ENCODE peak calls at places on chromosome 20, in four cellular contexts. One of them, this sample, is unnamed.

GRCh38 chr20:20454850-20455627 is 87.1 kb downstream of the INSM1 start:
- DNase-seq in K562: no peak
- DNase-seq in GM12878: no peak
- DNase-seq in HepG2: no peak
- DNase-seq in this sample: no peak

GRCh38 chr20:49385471-49385870 is 97.0 kb downstream of the KCNB1 start:
- DNase-seq in HepG2: peak; percentile 52
- DNase-seq in K562: peak; percentile 35
- DNase-seq in GM12878: no peak
- DNase-seq in this sample: no peak

GRCh38 chr20:59123011-59123676 is 40.5 kb upstream of the ZNF831 start:
- DNase-seq in K562: no peak
- DNase-seq in HepG2: no peak
- DNase-seq in GM12878: no peak
- DNase-seq in this sample: no peak

GRCh38 chr20:1528811-1529210 is 28.7 kb downstream of the SIRPD start:
- DNase-seq in K562: no peak
- DNase-seq in GM12878: no peak
- DNase-seq in HepG2: no peak
- DNase-seq in this sample: no peak

GRCh38 chr20:48761023-48761785 is 66.6 kb downstream of the PREX1 start:
- DNase-seq in K562: no peak
- DNase-seq in GM12878: no peak
- DNase-seq in HepG2: no peak
- DNase-seq in this sample: no peak

GRCh38 chr20:1975251-1975650 is 18.6 kb downstream of the PDYN start:
- DNase-seq in HepG2: no peak
- DNase-seq in GM12878: no peak
- DNase-seq in K562: no peak
- DNase-seq in this sample: no peak

GRCh38 chr20:59291740-59292139 is 8.7 kb upstream of the EDN3 start:
- DNase-seq in GM12878: no peak
- DNase-seq in HepG2: no peak
- DNase-seq in K562: no peak
- DNase-seq in this sample: no peak

GRCh38 chr20:5216663-5217062 is 89.9 kb downstream of the CDS2 start:
- DNase-seq in GM12878: no peak
- DNase-seq in K562: no peak
- DNase-seq in HepG2: no peak
- DNase-seq in this sample: no peak

GRCh38 chr20:59299961-59300340 is 460 bp upstream of the EDN3 start:
- DNase-seq in K562: no peak
- DNase-seq in GM12878: no peak
- DNase-seq in HepG2: no peak
- DNase-seq in this sample: peak; percentile 55

GRCh38 chr20:35663516-35663812 is 1.2 kb downstream of the CPNE1 start:
- DNase-seq in K562: no peak
- DNase-seq in HepG2: no peak
- DNase-seq in GM12878: no peak
- DNase-seq in this sample: no peak

GRCh38 chr20:15682690-15683089 is 890.6 kb downstream of the KIF16B start:
- DNase-seq in HepG2: no peak
- DNase-seq in K562: no peak
- DNase-seq in GM12878: no peak
- DNase-seq in this sample: no peak

GRCh38 chr20:17808357-17808756 is 108.6 kb downstream of the BANF2 start:
- DNase-seq in GM12878: no peak
- DNase-seq in HepG2: peak; percentile 42
- DNase-seq in K562: no peak
- DNase-seq in this sample: no peak

GRCh38 chr20:54566224-54566750 is 90.9 kb downstream of the DOK5 start:
- DNase-seq in HepG2: no peak
- DNase-seq in K562: no peak
- DNase-seq in GM12878: no peak
- DNase-seq in this sample: no peak

DNA sequence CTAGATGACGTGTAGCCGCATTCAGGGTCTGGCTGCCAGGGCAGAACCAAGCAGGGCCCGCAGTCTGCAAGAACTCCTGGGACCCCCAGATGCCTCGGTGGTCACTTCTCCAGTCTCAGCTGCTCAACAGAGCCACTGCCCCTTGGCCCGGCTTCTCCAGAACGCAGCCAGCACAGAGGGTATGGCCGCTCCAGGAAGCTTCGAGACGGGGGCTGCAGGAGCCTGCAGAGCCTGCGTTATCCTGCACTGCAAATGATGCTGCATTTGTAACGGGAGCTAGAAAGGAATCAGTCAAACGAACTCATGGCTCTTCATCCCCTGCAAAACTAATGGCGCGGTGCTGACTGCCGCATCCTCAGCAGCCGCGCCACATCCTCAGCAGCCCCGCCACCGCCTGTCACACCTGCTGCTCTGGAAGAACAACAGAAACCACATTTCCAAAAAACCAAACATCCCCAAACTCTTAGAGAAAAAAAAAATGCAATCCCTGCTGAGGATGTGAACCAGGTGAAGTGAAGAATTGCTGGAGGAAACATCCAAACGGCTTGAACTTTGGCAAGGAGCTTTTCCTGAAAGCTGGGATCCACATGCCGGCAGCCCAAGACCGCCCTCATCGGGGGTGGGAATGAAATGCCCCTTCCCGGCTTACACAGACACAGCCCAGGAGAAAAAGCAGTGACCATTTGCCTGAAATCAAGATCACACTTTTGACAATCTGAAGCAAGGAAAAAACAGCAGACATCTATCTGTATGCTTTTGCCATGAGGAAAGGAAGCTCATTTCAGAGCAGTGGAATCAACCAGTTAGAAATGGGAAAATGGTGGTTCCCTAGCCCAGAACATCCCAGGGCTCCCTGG is 254.7 kb downstream of the TAF4 start:
- DNase-seq in K562: no peak
- DNase-seq in HepG2: no peak
- DNase-seq in GM12878: no peak
- DNase-seq in this sample: no peak
- TF ChIP-seq MAX in K562: no peak
- TF ChIP-seq MAX in HepG2: no peak
- TF ChIP-seq MAX in GM12878: no peak
- TF ChIP-seq MAX in this sample: no peak

DNA sequence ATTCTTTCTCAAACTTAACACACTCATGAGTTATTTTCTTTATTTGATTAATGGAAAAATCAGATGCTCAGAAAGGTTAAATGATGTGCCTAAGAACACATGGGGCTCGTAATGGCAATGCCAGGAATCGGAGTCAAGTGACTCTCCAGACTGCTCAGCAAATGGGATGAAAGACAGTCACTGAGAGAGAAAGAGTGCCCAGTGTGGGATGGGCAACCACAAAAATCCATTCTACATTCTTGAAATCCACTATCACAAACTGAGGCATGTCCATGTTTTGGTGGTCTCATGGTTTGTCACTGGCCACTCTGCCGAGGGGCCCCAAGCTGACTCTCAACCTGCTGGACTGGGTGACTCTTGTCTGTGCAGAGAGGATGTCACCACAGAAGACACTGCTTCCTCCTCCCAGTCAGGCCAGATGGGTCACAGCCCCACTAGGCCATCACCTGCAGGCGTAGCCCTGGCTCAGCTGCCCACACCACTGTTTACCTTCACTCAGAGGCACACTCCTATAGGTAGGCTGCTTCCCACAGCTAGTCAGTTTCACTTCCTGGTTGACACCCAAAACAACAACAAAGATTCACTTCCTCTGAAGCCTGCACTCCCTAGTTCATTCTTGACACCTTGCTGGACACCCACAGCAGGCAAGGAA is 21.5 kb downstream of the MAP1LC3A start:
- DNase-seq in K562: no peak
- DNase-seq in HepG2: no peak
- DNase-seq in GM12878: peak; percentile 67
- DNase-seq in this sample: no peak
- TF ChIP-seq POLR2AphosphoS2 in K562: no peak
- TF ChIP-seq POLR2AphosphoS2 in HepG2: no peak
- TF ChIP-seq POLR2AphosphoS2 in GM12878: no peak
- TF ChIP-seq POLR2AphosphoS2 in this sample: no peak

GRCh38 chr20:52494244-52494643 is 302.7 kb upstream of the ZFP64 start:
- DNase-seq in K562: no peak
- DNase-seq in HepG2: no peak
- DNase-seq in GM12878: no peak
- DNase-seq in this sample: no peak
- TF ChIP-seq POLR2A in K562: no peak
- TF ChIP-seq POLR2A in HepG2: no peak
- TF ChIP-seq POLR2A in GM12878: no peak
- TF ChIP-seq POLR2A in this sample: no peak

GRCh38 chr20:45817652-45818194 is 5.3 kb downstream of the UBE2C start:
- DNase-seq in HepG2: no peak
- DNase-seq in K562: no peak
- DNase-seq in GM12878: no peak
- DNase-seq in this sample: no peak
- TF ChIP-seq MAX in HepG2: no peak
- TF ChIP-seq MAX in K562: no peak
- TF ChIP-seq MAX in GM12878: no peak
- TF ChIP-seq MAX in this sample: no peak

DNA sequence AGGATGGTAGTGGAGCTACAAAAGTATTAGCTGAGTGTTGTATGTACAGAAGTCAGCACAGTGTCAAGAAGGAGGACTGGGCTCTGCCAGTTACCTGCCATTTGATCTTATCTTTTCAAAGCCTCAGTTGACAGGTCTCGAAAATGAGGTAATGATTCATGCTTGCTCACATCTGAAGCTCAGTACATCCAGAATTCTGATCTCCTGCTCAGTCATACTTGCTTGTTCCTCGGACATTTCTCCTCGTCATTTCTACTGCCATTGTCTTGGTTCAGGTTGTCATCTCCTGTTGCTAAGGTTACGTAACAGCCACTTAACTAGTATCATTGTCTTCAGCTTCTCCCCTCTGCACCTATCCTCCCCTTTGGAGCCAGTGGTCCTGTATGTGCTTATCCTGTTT is 89.5 kb downstream of the SLX4IP start:
- DNase-seq in HepG2: no peak
- DNase-seq in GM12878: no peak
- DNase-seq in K562: no peak
- DNase-seq in this sample: peak; percentile 50
- TF ChIP-seq POLR2AphosphoS2 in HepG2: no peak
- TF ChIP-seq POLR2AphosphoS2 in GM12878: no peak
- TF ChIP-seq POLR2AphosphoS2 in K562: no peak
- TF ChIP-seq POLR2AphosphoS2 in this sample: no peak

DNA sequence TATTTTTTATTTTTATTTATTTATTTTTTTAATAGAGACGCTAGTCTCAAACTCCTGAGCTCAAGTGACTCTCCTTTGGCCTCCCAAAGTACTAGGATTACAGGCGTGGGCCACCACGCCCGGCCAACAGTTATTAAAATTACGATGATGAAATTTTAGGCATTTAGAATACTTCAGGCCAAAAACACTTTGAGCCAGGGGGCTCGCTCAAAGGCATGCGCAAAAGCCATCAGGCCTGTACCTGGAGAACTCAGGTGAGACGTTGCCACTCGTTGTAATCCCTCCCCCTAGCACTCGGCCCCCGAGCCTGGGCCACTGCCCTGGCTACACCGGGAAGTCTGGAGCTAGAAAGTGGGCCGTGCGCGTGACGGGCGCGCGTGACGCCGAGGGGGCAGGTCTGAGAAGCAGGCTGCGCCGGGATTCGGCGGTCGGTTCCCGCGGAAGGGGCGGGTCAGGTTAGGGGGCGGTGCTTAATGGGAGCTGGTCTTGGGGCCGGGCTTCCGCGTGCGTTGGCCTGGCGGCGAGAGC is 337 bp upstream of the CBFA2T2 start:
- DNase-seq in GM12878: peak; percentile 74
- DNase-seq in K562: peak; percentile 99
- DNase-seq in HepG2: peak; percentile 97
- DNase-seq in this sample: peak; percentile 97
- TF ChIP-seq POLR2A in GM12878: peak; percentile 96
- TF ChIP-seq POLR2A in K562: peak; percentile 93
- TF ChIP-seq POLR2A in HepG2: peak; percentile 99
- TF ChIP-seq POLR2A in this sample: peak; percentile 95